ENCODE peak calls at places on chromosomes 7 and 10, in seven cellular contexts. V is GM23338, D is HL-60, A is GM12878, E is SK-N-SH, J is Panc1, P is K562. O is an unnamed sample.

GRCh38 chr10:80729896-80730295 is 192.2 kb downstream of the SH2D4B start:
- DNase-seq in V (no peak), D (no peak), A (no peak), E (no peak), J (no peak), P (no peak), O (no peak)

GRCh38 chr10:68235591-68235990 is 3.7 kb upstream of the ATOH7 start:
- DNase-seq in V (no peak), D (no peak), A (no peak), E (peak; percentile 32), J (no peak), P (no peak), O (no peak)

GRCh38 chr7:135193615-135194081 is 17.7 kb downstream of the WDR91 start:
- DNase-seq in V (no peak), D (no peak), A (no peak), E (no peak), J (no peak), P (no peak), O (no peak)

GRCh38 chr7:87152897-87153641 is 816 bp downstream of the DMTF1 start:
- DNase-seq in V (peak; percentile 28), D (no peak), A (no peak), E (no peak), J (no peak), P (no peak), O (peak; percentile 87)

GRCh38 chr10:95266674-95267095 is 24.1 kb downstream of the PDLIM1 start:
- DNase-seq in V (peak; percentile 81), D (peak; percentile 29), A (no peak), E (peak; percentile 35), J (no peak), P (peak; percentile 60), O (no peak)

GRCh38 chr7:100673942-100674431 is 447 bp downstream of the GNB2 start:
- DNase-seq in V (no peak), D (peak; percentile 82), A (no peak), E (peak; percentile 69), J (no peak), P (peak; percentile 69), O (peak; percentile 92)

GRCh38 chr7:139984642-139985539 is 77.9 kb downstream of the PARP12 start:
- DNase-seq in V (no peak), D (no peak), A (no peak), E (no peak), J (no peak), P (no peak), O (no peak)

GRCh38 chr10:30730306-30730705 is 100.8 kb upstream of the LYZL2 start:
- DNase-seq in V (no peak), D (no peak), A (no peak), E (no peak), J (no peak), P (no peak), O (no peak)

GRCh38 chr7:106535234-106536026 is 125.5 kb downstream of the CCDC71L start:
- DNase-seq in V (no peak), D (no peak), A (no peak), E (no peak), J (no peak), P (no peak), O (no peak)

GRCh38 chr10:120827251-120827875 is 23.8 kb upstream of the WDR11 start:
- DNase-seq in V (no peak), D (no peak), A (no peak), E (no peak), J (no peak), P (no peak), O (no peak)

GRCh38 chr7:143375298-143376034 is 5.7 kb upstream of the ZYX start:
- DNase-seq in V (no peak), D (no peak), A (no peak), E (no peak), J (no peak), P (no peak), O (peak; percentile 80)

GRCh38 chr7:5584091-5584490 is 160.5 kb upstream of the TNRC18 start:
- DNase-seq in V (no peak), D (no peak), A (no peak), E (peak; percentile 57), J (no peak), P (no peak), O (no peak)

GRCh38 chr7:83882551-83882950 is 233.6 kb upstream of the SEMA3E start:
- DNase-seq in V (no peak), D (no peak), A (no peak), E (no peak), J (no peak), P (no peak), O (no peak)

GRCh38 chr10:17943033-17943745 is 8.5 kb upstream of the SLC39A12 start:
- DNase-seq in V (no peak), D (no peak), A (no peak), E (no peak), J (no peak), P (no peak), O (no peak)

GRCh38 chr7:77157446-77157845 is 35.0 kb downstream of the CCDC146 start:
- DNase-seq in V (no peak), D (peak; percentile 49), A (peak; percentile 54), E (no peak), J (no peak), P (no peak), O (no peak)

GRCh38 chr7:412313-412710 is 107.3 kb downstream of the PDGFA start:
- DNase-seq in V (no peak), D (no peak), A (no peak), E (peak; percentile 28), J (no peak), P (no peak), O (peak; percentile 57)

GRCh38 chr7:29818308-29818707 is 12.0 kb downstream of the WIPF3 start:
- DNase-seq in V (no peak), D (no peak), A (no peak), E (no peak), J (no peak), P (no peak), O (no peak)

GRCh38 chr10:97109562-97109961 is 76.2 kb downstream of the SLIT1 start:
- DNase-seq in V (no peak), D (no peak), A (no peak), E (no peak), J (no peak), P (no peak), O (no peak)

GRCh38 chr10:103616705-103617361 is 123.3 kb downstream of the NEURL1 start:
- DNase-seq in V (no peak), D (no peak), A (no peak), E (no peak), J (no peak), P (no peak), O (no peak)

GRCh38 chr10:67853512-67853911 is 15.5 kb upstream of the DNAJC12 start:
- DNase-seq in V (no peak), D (no peak), A (no peak), E (peak; percentile 28), J (no peak), P (peak; percentile 62), O (no peak)

GRCh38 chr10:94012834-94013830 is 19.4 kb downstream of the PLCE1 start:
- DNase-seq in V (no peak), D (no peak), A (no peak), E (no peak), J (no peak), P (no peak), O (no peak)

GRCh38 chr10:72679838-72680241 is 12.1 kb upstream of the MCU start:
- DNase-seq in V (no peak), D (no peak), A (no peak), E (no peak), J (no peak), P (no peak), O (no peak)
- TF ChIP-seq POLR2AphosphoS5 in V (no peak), D (no peak), A (no peak), E (no peak), J (no peak), P (no peak), O (no peak)

DNA sequence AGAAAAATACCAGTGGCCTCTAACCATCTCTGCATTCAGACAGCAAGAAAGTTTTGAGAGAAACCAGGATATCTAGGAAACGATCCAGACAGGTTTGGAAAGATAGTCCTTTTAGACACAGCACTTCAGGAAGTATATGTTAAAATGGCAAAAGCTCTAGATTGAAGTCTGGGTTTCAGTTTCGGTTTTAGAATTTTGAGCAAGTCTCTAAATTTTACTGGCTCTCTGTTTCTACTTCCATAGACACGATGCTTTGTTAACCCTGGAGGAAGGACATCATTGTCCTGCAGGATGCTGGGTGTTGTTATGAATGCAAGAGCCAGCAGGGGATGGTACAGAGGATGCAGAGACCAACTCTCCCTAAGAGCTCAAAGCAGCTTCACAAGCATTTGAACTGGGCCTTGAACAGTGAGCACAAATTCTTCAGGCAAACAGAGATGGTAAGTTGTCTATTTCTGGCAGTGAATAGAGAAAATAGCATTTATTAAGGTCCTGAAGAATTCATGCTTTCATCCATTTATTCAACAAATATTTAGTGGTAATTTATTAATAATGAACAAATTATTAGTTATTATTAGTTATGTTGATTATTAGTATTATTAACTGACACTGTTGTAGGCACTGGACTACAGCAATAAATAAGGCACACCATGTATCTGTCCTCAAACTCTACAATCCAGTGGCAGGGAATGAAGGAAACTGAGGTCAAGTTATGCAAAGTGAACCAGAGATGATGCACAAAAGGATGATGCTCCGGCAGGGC is 152.7 kb upstream of the NRP1 start:
- DNase-seq in V (no peak), D (no peak), A (no peak), E (no peak), J (no peak), P (no peak), O (no peak)
- H3K4me3 ChIP-seq in V (no peak overlapping the region), D (no peak overlapping the region), A (no peak overlapping the region), E (no peak overlapping the region), J (peak overlapping the region; percentile 29), P (no peak overlapping the region), O (no peak overlapping the region)

GRCh38 chr7:15508258-15508657 is 53.6 kb downstream of the AGMO start:
- DNase-seq in V (no peak), D (no peak), A (no peak), E (no peak), J (no peak), P (no peak), O (no peak)
- TF ChIP-seq POLR2AphosphoS5 in V (no peak), D (no peak), A (no peak), E (no peak), J (no peak), P (no peak), O (no peak)

DNA sequence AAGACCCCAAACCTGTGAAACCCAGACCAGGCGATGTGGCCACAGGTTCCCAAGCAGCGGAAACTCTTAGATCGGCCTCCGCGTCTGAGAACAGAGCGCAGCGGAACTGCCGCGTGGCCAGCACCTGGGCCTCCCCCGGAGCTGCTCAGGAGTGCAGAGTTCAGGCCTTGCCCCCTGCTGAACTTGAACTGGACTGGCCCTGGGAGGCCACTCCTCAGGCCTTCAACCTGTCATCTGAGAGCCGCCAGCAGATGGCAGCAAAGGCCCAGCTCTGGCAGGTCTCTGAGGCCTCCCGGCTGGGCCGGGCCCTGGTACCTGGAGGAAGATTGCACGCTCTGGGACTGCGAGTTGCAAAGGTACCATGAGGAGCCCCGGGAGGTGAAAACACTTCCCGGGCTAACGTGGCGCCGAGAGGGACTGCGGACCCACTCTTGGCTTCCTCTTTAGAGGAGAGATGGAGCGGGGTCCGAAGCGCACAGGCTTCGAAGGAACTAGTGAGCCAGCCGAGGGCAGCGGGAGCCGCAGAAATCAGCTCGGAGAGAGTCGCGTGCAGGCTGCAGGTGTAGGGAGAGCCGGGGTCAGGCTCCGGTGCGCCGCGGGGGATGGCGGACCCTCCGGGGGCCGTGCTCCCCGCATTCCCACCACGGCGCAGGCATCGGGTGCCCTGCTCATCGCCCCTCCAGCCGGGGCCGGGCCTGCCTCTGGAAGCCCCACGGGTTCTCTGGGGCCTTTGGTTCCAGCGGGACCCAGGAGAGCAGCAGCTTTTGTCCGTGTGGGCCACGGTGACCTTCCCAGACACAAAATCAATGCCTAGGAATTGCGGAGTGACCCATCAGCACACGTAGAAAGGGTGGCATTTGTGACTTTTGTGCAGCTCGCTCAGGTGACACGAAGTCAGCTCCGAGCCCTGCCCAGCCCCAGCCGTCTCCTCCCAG is 89.0 kb downstream of the PAXIP1 start:
- DNase-seq in V (peak; percentile 94), D (peak; percentile 33), A (no peak), E (peak; percentile 96), J (peak; percentile 57), P (peak; percentile 97), O (peak; percentile 96)
- H3K4me3 ChIP-seq in V (peak overlapping the region; percentile 56), D (no peak overlapping the region), A (no peak overlapping the region), E (no peak overlapping the region), J (no peak overlapping the region), P (no peak overlapping the region), O (peak overlapping the region; percentile 13)